ENCODE peak calls at places on chromosomes 4 and X, in seven cellular contexts. W is heart right ventricle; K is Karpas-422; D is IMR-90; Z is right atrium auricular region; A is CD8-positive, alpha-beta memory T cell; M is mammary epithelial cell. H is an unnamed sample. For H3K4me1, the result is how much of the 10 kb centered on the place peaks cover.

GRCh38 chr4:1493540-1494287 is 87.5 kb upstream of the NKX1-1 start:
- DNase-seq in A (no peak), W (no peak), M (no peak), D (no peak), Z (no peak), K (no peak), H (no peak)

GRCh38 chr4:118286685-118287084 is 66.1 kb downstream of the PRSS12 start:
- DNase-seq in Z (no peak), W (no peak), K (no peak), D (no peak), M (peak), A (no peak), H (no peak)

GRCh38 chr4:36394352-36394903 is 113.0 kb downstream of the DTHD1 start:
- DNase-seq in W (no peak), Z (no peak), A (no peak), K (no peak), D (no peak), M (no peak), H (no peak)

GRCh38 chr4:81781824-81782223 is 310.1 kb upstream of the RASGEF1B start:
- DNase-seq in W (no peak), A (no peak), M (no peak), K (no peak), Z (no peak), D (no peak), H (no peak)

GRCh38 chr4:123616970-123617392 is 220.4 kb downstream of the SPRY1 start:
- DNase-seq in W (peak), Z (peak), M (no peak), K (no peak), A (peak), D (no peak), H (peak)

GRCh38 chr4:35559559-35560365 is 684.6 kb downstream of the ARAP2 start:
- DNase-seq in Z (no peak), A (no peak), M (peak), D (no peak), W (no peak), K (no peak), H (no peak)

GRCh38 chrX:146264763-146265375 is 447.2 kb downstream of the SLITRK2 start:
- DNase-seq in W (no peak), K (no peak), Z (no peak), A (no peak), D (no peak), M (no peak), H (no peak)

GRCh38 chrX:5958523-5958922 is 270.1 kb downstream of the NLGN4X start:
- DNase-seq in D (no peak), W (no peak), M (no peak), A (no peak), Z (no peak), K (no peak), H (no peak)

GRCh38 chr4:93835929-93836328 is 7.4 kb downstream of the ATOH1 start:
- DNase-seq in W (no peak), D (peak), Z (no peak), K (no peak), A (no peak), M (no peak), H (no peak)

GRCh38 chr4:26821677-26822503 is 38.8 kb upstream of the STIM2 start:
- DNase-seq in Z (no peak), K (peak), M (no peak), W (no peak), A (no peak), D (peak), H (no peak)

GRCh38 chr4:53861856-53862610 is 202.4 kb downstream of the CHIC2 start:
- DNase-seq in M (peak), D (peak), A (no peak), K (no peak), Z (peak), W (peak), H (no peak)

GRCh38 chrX:119784747-119785446 is 6.5 kb downstream of the RPL39 start:
- DNase-seq in M (no peak), Z (no peak), D (peak), K (peak), W (no peak), A (peak), H (peak)

GRCh38 chr4:184755278-184755677 is 21.4 kb upstream of the CENPU start:
- DNase-seq in D (peak), M (peak), Z (peak), A (no peak), K (no peak), W (peak), H (no peak)

GRCh38 chr4:14771091-14771490 is 231.2 kb upstream of the CPEB2 start:
- DNase-seq in M (peak), A (no peak), Z (no peak), W (no peak), K (no peak), D (no peak), H (no peak)

GRCh38 chr4:54184581-54184980 is 44.5 kb upstream of the PDGFRA start:
- DNase-seq in D (no peak), Z (no peak), A (no peak), K (peak), M (no peak), W (no peak), H (no peak)

GRCh38 chrX:22760513-22761057 is 239.2 kb upstream of the DDX53 start:
- DNase-seq in Z (no peak), A (no peak), M (no peak), W (no peak), K (no peak), D (no peak), H (no peak)

GRCh38 chrX:55636109-55636508 is 12.9 kb downstream of the FOXR2 start:
- DNase-seq in M (no peak), K (no peak), A (no peak), D (no peak), Z (no peak), W (no peak), H (no peak)

GRCh38 chr4:140234697-140235060 is 80.7 kb upstream of the MAML3 start:
- DNase-seq in K (no peak), M (no peak), D (no peak), Z (no peak), W (no peak), A (no peak), H (no peak)

GRCh38 chr4:20839957-20840356 is 139.7 kb downstream of the PACRGL start:
- DNase-seq in Z (no peak), W (no peak), M (peak), D (peak), K (no peak), A (no peak), H (no peak)
- H3K27ac ChIP-seq in Z (no peak), W (no peak), M (no peak), D (no peak), K (no peak), A (no peak), H (no peak)

GRCh38 chr4:48130100-48130499 is 4.0 kb downstream of the TXK start:
- DNase-seq in W (no peak), K (no peak), M (no peak), Z (no peak), A (no peak), D (no peak), H (no peak)

GRCh38 chr4:48137766-48138349 is 3.8 kb upstream of the TXK start:
- DNase-seq in W (no peak), K (no peak), Z (no peak), D (no peak), A (no peak), M (no peak), H (no peak)

GRCh38 chr4:48129307-48130014 is 4.6 kb downstream of the TXK start:
- DNase-seq in M (no peak), D (no peak), W (no peak), Z (no peak), A (no peak), K (no peak), H (no peak)

GRCh38 chr4:48131736-48132135 is 2.3 kb downstream of the TXK start:
- DNase-seq in W (no peak), A (no peak), M (no peak), Z (no peak), D (no peak), K (no peak), H (no peak)

GRCh38 chr4:48133668-48134444 is at the start of gene TXK:
- DNase-seq in W (peak), A (no peak), Z (no peak), M (no peak), D (peak), K (no peak), H (peak)
- H3K4me1 ChIP-seq in W (under half), A (half or more), Z (under half), M (under half), D (under half), K (under half), H (half or more)

GRCh38 chrX:106716463-106716862 is 10.0 kb upstream of the RNF128 start:
- DNase-seq in W (no peak), M (no peak), D (no peak), Z (no peak), A (no peak), K (no peak), H (no peak)
- H3K27ac ChIP-seq in W (no peak), M (no peak), D (no peak), Z (no peak), A (no peak), K (no peak), H (no peak)

GRCh38 chr4:107987916-107988762 is 1.6 kb upstream of the HADH start:
- DNase-seq in K (no peak), W (no peak), M (no peak), Z (no peak), A (no peak), D (no peak), H (no peak)
- H3K4me1 ChIP-seq in K (under half), W (under half), M (under half), Z (under half), A (under half), D (under half), H (under half)

GRCh38 chrX:153549231-153549630 is 31.8 kb downstream of the ATP2B3 start:
- DNase-seq in K (no peak), Z (no peak), M (no peak), W (no peak), D (no peak), A (no peak), H (no peak)
- H3K27ac ChIP-seq in K (no peak), Z (no peak), M (no peak), W (no peak), D (no peak), A (no peak), H (no peak)

GRCh38 chr4:7908668-7909067 is 31.0 kb downstream of the AFAP1 start:
- DNase-seq in W (no peak), Z (peak), D (no peak), A (no peak), K (peak), M (no peak), H (no peak)
- H3K4me1 ChIP-seq in W (half or more), Z (half or more), D (under half), A (under half), K (under half), M (half or more), H (under half)

DNA sequence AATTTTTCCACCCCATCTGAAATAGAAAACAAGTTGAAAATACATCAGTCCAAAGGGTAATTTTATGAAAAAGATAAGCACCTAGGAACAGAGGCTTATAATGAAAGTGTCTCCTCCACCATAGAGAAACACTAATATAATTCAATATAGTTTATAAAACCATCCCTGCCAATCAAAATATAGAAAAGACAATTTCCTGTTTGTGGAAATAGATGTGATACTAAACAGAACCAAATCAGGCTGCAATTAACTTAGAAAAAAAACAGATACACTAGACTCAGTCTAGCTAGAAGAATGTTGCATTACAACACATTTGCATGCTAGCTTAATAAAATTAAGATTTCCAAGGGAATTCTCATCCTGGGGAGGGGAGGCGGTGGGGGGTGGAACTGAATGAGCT is 68.2 kb downstream of the ENOX2 start:
- DNase-seq in W (no peak), Z (no peak), K (no peak), A (no peak), M (no peak), D (no peak), H (no peak)
- H3K27ac ChIP-seq in W (no peak), Z (no peak), K (no peak), A (no peak), M (no peak), D (no peak), H (no peak)